ENCODE peak calls at places on chromosomes 2 and 18, in five cellular contexts. One of them, this sample, is unnamed.

GRCh38 chr18:37330173-37330572 is 235.4 kb downstream of the CELF4 start:
- DNase-seq in IMR-90: no peak
- DNase-seq in left ventricle myocardium inferior: no peak
- DNase-seq in tibial artery: no peak
- DNase-seq in GM23338: no peak
- DNase-seq in this sample: no peak

GRCh38 chr2:118854507-118855300 is 7.3 kb upstream of the EN1 start:
- DNase-seq in tibial artery: no peak
- DNase-seq in IMR-90: no peak
- DNase-seq in GM23338: peak
- DNase-seq in left ventricle myocardium inferior: no peak
- DNase-seq in this sample: no peak

GRCh38 chr18:64287926-64288325 is 139.0 kb upstream of the LINC00305 start:
- DNase-seq in tibial artery: no peak
- DNase-seq in GM23338: no peak
- DNase-seq in left ventricle myocardium inferior: no peak
- DNase-seq in IMR-90: no peak
- DNase-seq in this sample: no peak

GRCh38 chr2:205814039-205814364 is 131.7 kb downstream of the NRP2 start:
- DNase-seq in GM23338: no peak
- DNase-seq in IMR-90: no peak
- DNase-seq in tibial artery: no peak
- DNase-seq in left ventricle myocardium inferior: no peak
- DNase-seq in this sample: no peak

GRCh38 chr18:14075196-14075595 is 57.0 kb downstream of the ZNF519 start:
- DNase-seq in GM23338: peak
- DNase-seq in IMR-90: no peak
- DNase-seq in left ventricle myocardium inferior: no peak
- DNase-seq in tibial artery: no peak
- DNase-seq in this sample: no peak

GRCh38 chr2:217660423-217660822 is 342.4 kb downstream of the TNS1 start:
- DNase-seq in GM23338: no peak
- DNase-seq in left ventricle myocardium inferior: no peak
- DNase-seq in tibial artery: no peak
- DNase-seq in IMR-90: no peak
- DNase-seq in this sample: no peak

GRCh38 chr2:44075536-44075935 is 79.7 kb upstream of the LRPPRC start:
- DNase-seq in GM23338: no peak
- DNase-seq in tibial artery: peak
- DNase-seq in left ventricle myocardium inferior: no peak
- DNase-seq in IMR-90: peak
- DNase-seq in this sample: peak

GRCh38 chr2:235146871-235147565 is 195.2 kb downstream of the SH3BP4 start:
- DNase-seq in GM23338: no peak
- DNase-seq in left ventricle myocardium inferior: no peak
- DNase-seq in tibial artery: no peak
- DNase-seq in IMR-90: no peak
- DNase-seq in this sample: no peak

GRCh38 chr2:195343942-195344530 is 313.0 kb upstream of the SLC39A10 start:
- DNase-seq in left ventricle myocardium inferior: no peak
- DNase-seq in tibial artery: no peak
- DNase-seq in GM23338: no peak
- DNase-seq in IMR-90: peak
- DNase-seq in this sample: no peak

GRCh38 chr2:12835733-12836132 is 119.0 kb downstream of the TRIB2 start:
- DNase-seq in tibial artery: no peak
- DNase-seq in IMR-90: no peak
- DNase-seq in left ventricle myocardium inferior: no peak
- DNase-seq in GM23338: no peak
- DNase-seq in this sample: no peak

GRCh38 chr2:112646791-112647720 is 1.3 kb downstream of the SLC20A1 start:
- DNase-seq in tibial artery: no peak
- DNase-seq in IMR-90: no peak
- DNase-seq in left ventricle myocardium inferior: no peak
- DNase-seq in GM23338: peak
- DNase-seq in this sample: no peak

GRCh38 chr2:98894331-98895000 is 41.6 kb downstream of the CRACDL start:
- DNase-seq in tibial artery: no peak
- DNase-seq in left ventricle myocardium inferior: no peak
- DNase-seq in GM23338: no peak
- DNase-seq in IMR-90: no peak
- DNase-seq in this sample: no peak

GRCh38 chr18:33440384-33441043 is at the start of gene CCDC178:
- DNase-seq in tibial artery: no peak
- DNase-seq in GM23338: peak
- DNase-seq in IMR-90: peak
- DNase-seq in left ventricle myocardium inferior: no peak
- DNase-seq in this sample: no peak

GRCh38 chr2:241894681-241895426 is 25.3 kb downstream of the RTP5 start:
- DNase-seq in tibial artery: peak
- DNase-seq in GM23338: no peak
- DNase-seq in IMR-90: no peak
- DNase-seq in left ventricle myocardium inferior: no peak
- DNase-seq in this sample: no peak

This sample was measured in gastrocnemius medialis.